ENCODE peak calls at places on chromosome 15, in ten cellular contexts. One of them, this sample, is unnamed. For H3K9me3, the result is how much of the 10 kb centered on the place peaks cover.

GRCh38 chr15:49223536-49224274 is 53.7 kb downstream of the GALK2 start:
- DNase-seq in SK-N-SH: no peak
- DNase-seq in AG04450: no peak
- DNase-seq in heart left ventricle: no peak
- DNase-seq in tibial artery: no peak
- DNase-seq in aorta: no peak
- DNase-seq in DND-41: no peak
- DNase-seq in uterus: no peak
- DNase-seq in lower lobe of right lung: no peak
- DNase-seq in heart right ventricle: no peak
- DNase-seq in this sample: no peak

GRCh38 chr15:93088981-93089854 is at the start of gene RGMA:
- DNase-seq in SK-N-SH: peak
- DNase-seq in AG04450: no peak
- DNase-seq in heart left ventricle: peak
- DNase-seq in tibial artery: no peak
- DNase-seq in aorta: no peak
- DNase-seq in DND-41: peak
- DNase-seq in uterus: peak
- DNase-seq in lower lobe of right lung: no peak
- DNase-seq in heart right ventricle: peak
- DNase-seq in this sample: peak

GRCh38 chr15:65067645-65068416 is at the start of gene RASL12:
- DNase-seq in SK-N-SH: peak
- DNase-seq in AG04450: no peak
- DNase-seq in heart left ventricle: peak
- DNase-seq in tibial artery: peak
- DNase-seq in aorta: peak
- DNase-seq in DND-41: no peak
- DNase-seq in uterus: peak
- DNase-seq in lower lobe of right lung: peak
- DNase-seq in heart right ventricle: no peak
- DNase-seq in this sample: peak

GRCh38 chr15:31227954-31228542 is 98.6 kb upstream of the KLF13 start:
- DNase-seq in SK-N-SH: no peak
- DNase-seq in AG04450: no peak
- DNase-seq in heart left ventricle: no peak
- DNase-seq in tibial artery: no peak
- DNase-seq in aorta: no peak
- DNase-seq in DND-41: no peak
- DNase-seq in uterus: no peak
- DNase-seq in lower lobe of right lung: no peak
- DNase-seq in heart right ventricle: no peak
- DNase-seq in this sample: no peak

GRCh38 chr15:48396020-48396419 is 64.8 kb downstream of the DUT start:
- DNase-seq in SK-N-SH: no peak
- DNase-seq in AG04450: no peak
- DNase-seq in heart left ventricle: no peak
- DNase-seq in tibial artery: no peak
- DNase-seq in aorta: no peak
- DNase-seq in DND-41: no peak
- DNase-seq in uterus: no peak
- DNase-seq in lower lobe of right lung: no peak
- DNase-seq in heart right ventricle: no peak
- DNase-seq in this sample: no peak

GRCh38 chr15:80576519-80577090 is 118.5 kb upstream of the ABHD17C start:
- DNase-seq in SK-N-SH: no peak
- DNase-seq in AG04450: no peak
- DNase-seq in heart left ventricle: no peak
- DNase-seq in tibial artery: no peak
- DNase-seq in aorta: no peak
- DNase-seq in DND-41: no peak
- DNase-seq in uterus: no peak
- DNase-seq in lower lobe of right lung: no peak
- DNase-seq in heart right ventricle: no peak
- DNase-seq in this sample: no peak

GRCh38 chr15:88970232-88970631 is 57.1 kb upstream of the MFGE8 start:
- DNase-seq in SK-N-SH: no peak
- DNase-seq in AG04450: no peak
- DNase-seq in heart left ventricle: no peak
- DNase-seq in tibial artery: no peak
- DNase-seq in aorta: no peak
- DNase-seq in DND-41: no peak
- DNase-seq in uterus: no peak
- DNase-seq in lower lobe of right lung: no peak
- DNase-seq in heart right ventricle: no peak
- DNase-seq in this sample: no peak

GRCh38 chr15:96356494-96357455 is 26.3 kb downstream of the NR2F2 start:
- DNase-seq in SK-N-SH: peak
- DNase-seq in AG04450: peak
- DNase-seq in heart left ventricle: peak
- DNase-seq in tibial artery: peak
- DNase-seq in aorta: peak
- DNase-seq in DND-41: no peak
- DNase-seq in uterus: peak
- DNase-seq in lower lobe of right lung: peak
- DNase-seq in heart right ventricle: peak
- DNase-seq in this sample: peak

GRCh38 chr15:58043192-58043903 is 22.2 kb downstream of the ALDH1A2 start:
- DNase-seq in SK-N-SH: no peak
- DNase-seq in AG04450: peak
- DNase-seq in heart left ventricle: no peak
- DNase-seq in tibial artery: no peak
- DNase-seq in aorta: peak
- DNase-seq in DND-41: peak
- DNase-seq in uterus: no peak
- DNase-seq in lower lobe of right lung: peak
- DNase-seq in heart right ventricle: peak
- DNase-seq in this sample: no peak

GRCh38 chr15:92149029-92149428 is 244.7 kb upstream of the ST8SIA2 start:
- DNase-seq in SK-N-SH: peak
- DNase-seq in AG04450: no peak
- DNase-seq in heart left ventricle: no peak
- DNase-seq in tibial artery: no peak
- DNase-seq in aorta: no peak
- DNase-seq in DND-41: no peak
- DNase-seq in uterus: no peak
- DNase-seq in lower lobe of right lung: no peak
- DNase-seq in heart right ventricle: no peak
- DNase-seq in this sample: no peak

GRCh38 chr15:58447244-58448010 is 15.6 kb downstream of the LIPC start:
- DNase-seq in SK-N-SH: no peak
- DNase-seq in AG04450: no peak
- DNase-seq in heart left ventricle: no peak
- DNase-seq in tibial artery: no peak
- DNase-seq in aorta: peak
- DNase-seq in DND-41: peak
- DNase-seq in uterus: no peak
- DNase-seq in lower lobe of right lung: no peak
- DNase-seq in heart right ventricle: no peak
- DNase-seq in this sample: no peak

GRCh38 chr15:72271895-72272212 is 500 bp downstream of the PARP6 start:
- DNase-seq in SK-N-SH: no peak
- DNase-seq in AG04450: no peak
- DNase-seq in heart left ventricle: no peak
- DNase-seq in tibial artery: no peak
- DNase-seq in aorta: no peak
- DNase-seq in DND-41: no peak
- DNase-seq in uterus: no peak
- DNase-seq in lower lobe of right lung: no peak
- DNase-seq in heart right ventricle: no peak
- DNase-seq in this sample: no peak

GRCh38 chr15:84657748-84658079 is 285 bp downstream of the NMB start:
- DNase-seq in SK-N-SH: no peak
- DNase-seq in AG04450: no peak
- DNase-seq in heart left ventricle: no peak
- DNase-seq in tibial artery: no peak
- DNase-seq in aorta: no peak
- DNase-seq in DND-41: no peak
- DNase-seq in uterus: no peak
- DNase-seq in lower lobe of right lung: peak
- DNase-seq in heart right ventricle: no peak
- DNase-seq in this sample: no peak

GRCh38 chr15:69972436-69972835 is 125.3 kb downstream of the TLE3 start:
- DNase-seq in SK-N-SH: no peak
- DNase-seq in AG04450: no peak
- DNase-seq in heart left ventricle: no peak
- DNase-seq in tibial artery: no peak
- DNase-seq in aorta: no peak
- DNase-seq in DND-41: no peak
- DNase-seq in uterus: no peak
- DNase-seq in lower lobe of right lung: no peak
- DNase-seq in heart right ventricle: no peak
- DNase-seq in this sample: no peak
- H3K27ac ChIP-seq in SK-N-SH: no peak
- H3K27ac ChIP-seq in AG04450: no peak
- H3K27ac ChIP-seq in heart left ventricle: no peak
- H3K27ac ChIP-seq in tibial artery: no peak
- H3K27ac ChIP-seq in aorta: no peak
- H3K27ac ChIP-seq in DND-41: no peak
- H3K27ac ChIP-seq in uterus: no peak
- H3K27ac ChIP-seq in lower lobe of right lung: no peak
- H3K27ac ChIP-seq in heart right ventricle: no peak
- H3K27ac ChIP-seq in this sample: no peak

DNA sequence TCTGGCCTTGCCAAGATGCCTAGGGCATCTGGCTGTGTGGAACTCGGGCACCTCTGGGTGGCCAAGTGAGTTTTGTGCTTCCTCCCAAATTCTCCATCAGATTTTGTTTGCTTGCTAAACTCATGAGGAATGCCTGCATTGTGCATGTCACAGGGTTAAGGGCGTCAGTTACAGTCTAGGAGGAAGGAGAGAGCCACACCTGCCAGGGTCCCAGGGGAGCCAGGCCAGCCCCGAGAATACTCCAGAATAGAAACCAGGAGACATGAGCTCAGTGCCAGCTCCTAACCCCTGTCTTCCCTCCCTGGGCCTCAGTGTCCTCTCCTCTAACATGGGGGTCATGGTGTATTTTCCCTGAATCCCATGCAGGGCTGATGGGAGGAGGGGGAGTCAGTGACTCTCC is 22.0 kb upstream of the SKOR1 start:
- DNase-seq in SK-N-SH: no peak
- DNase-seq in AG04450: no peak
- DNase-seq in heart left ventricle: no peak
- DNase-seq in tibial artery: no peak
- DNase-seq in aorta: no peak
- DNase-seq in DND-41: no peak
- DNase-seq in uterus: no peak
- DNase-seq in lower lobe of right lung: no peak
- DNase-seq in heart right ventricle: no peak
- DNase-seq in this sample: no peak
- H3K4me3 ChIP-seq in SK-N-SH: no peak
- H3K4me3 ChIP-seq in AG04450: no peak
- H3K4me3 ChIP-seq in heart left ventricle: no peak
- H3K4me3 ChIP-seq in tibial artery: no peak
- H3K4me3 ChIP-seq in aorta: no peak
- H3K4me3 ChIP-seq in DND-41: no peak
- H3K4me3 ChIP-seq in uterus: no peak
- H3K4me3 ChIP-seq in lower lobe of right lung: no peak
- H3K4me3 ChIP-seq in heart right ventricle: no peak
- H3K4me3 ChIP-seq in this sample: no peak

GRCh38 chr15:99966815-99967214 is 233.6 kb upstream of the LYSMD4 start:
- DNase-seq in SK-N-SH: no peak
- DNase-seq in AG04450: no peak
- DNase-seq in heart left ventricle: no peak
- DNase-seq in tibial artery: no peak
- DNase-seq in aorta: no peak
- DNase-seq in DND-41: no peak
- DNase-seq in uterus: no peak
- DNase-seq in lower lobe of right lung: no peak
- DNase-seq in heart right ventricle: no peak
- DNase-seq in this sample: no peak
- H3K9me3 ChIP-seq in SK-N-SH: under half
- H3K9me3 ChIP-seq in AG04450: under half
- H3K9me3 ChIP-seq in heart left ventricle: under half
- H3K9me3 ChIP-seq in tibial artery: under half
- H3K9me3 ChIP-seq in aorta: under half
- H3K9me3 ChIP-seq in DND-41: under half
- H3K9me3 ChIP-seq in uterus: under half
- H3K9me3 ChIP-seq in lower lobe of right lung: under half
- H3K9me3 ChIP-seq in heart right ventricle: under half
- H3K9me3 ChIP-seq in this sample: under half

GRCh38 chr15:39230917-39231285 is 350.0 kb upstream of the THBS1 start:
- DNase-seq in SK-N-SH: no peak
- DNase-seq in AG04450: no peak
- DNase-seq in heart left ventricle: no peak
- DNase-seq in tibial artery: no peak
- DNase-seq in aorta: no peak
- DNase-seq in DND-41: no peak
- DNase-seq in uterus: no peak
- DNase-seq in lower lobe of right lung: no peak
- DNase-seq in heart right ventricle: no peak
- DNase-seq in this sample: no peak

GRCh38 chr15:39227001-39227400 is 353.9 kb upstream of the THBS1 start:
- DNase-seq in SK-N-SH: no peak
- DNase-seq in AG04450: no peak
- DNase-seq in heart left ventricle: no peak
- DNase-seq in tibial artery: no peak
- DNase-seq in aorta: no peak
- DNase-seq in DND-41: no peak
- DNase-seq in uterus: no peak
- DNase-seq in lower lobe of right lung: no peak
- DNase-seq in heart right ventricle: no peak
- DNase-seq in this sample: no peak

GRCh38 chr15:39228889-39229288 is 352.0 kb upstream of the THBS1 start:
- DNase-seq in SK-N-SH: no peak
- DNase-seq in AG04450: no peak
- DNase-seq in heart left ventricle: no peak
- DNase-seq in tibial artery: no peak
- DNase-seq in aorta: no peak
- DNase-seq in DND-41: no peak
- DNase-seq in uterus: no peak
- DNase-seq in lower lobe of right lung: no peak
- DNase-seq in heart right ventricle: no peak
- DNase-seq in this sample: no peak

GRCh38 chr15:39232512-39232911 is 348.4 kb upstream of the THBS1 start:
- DNase-seq in SK-N-SH: peak
- DNase-seq in AG04450: peak
- DNase-seq in heart left ventricle: no peak
- DNase-seq in tibial artery: no peak
- DNase-seq in aorta: no peak
- DNase-seq in DND-41: no peak
- DNase-seq in uterus: no peak
- DNase-seq in lower lobe of right lung: no peak
- DNase-seq in heart right ventricle: no peak
- DNase-seq in this sample: no peak

DNA sequence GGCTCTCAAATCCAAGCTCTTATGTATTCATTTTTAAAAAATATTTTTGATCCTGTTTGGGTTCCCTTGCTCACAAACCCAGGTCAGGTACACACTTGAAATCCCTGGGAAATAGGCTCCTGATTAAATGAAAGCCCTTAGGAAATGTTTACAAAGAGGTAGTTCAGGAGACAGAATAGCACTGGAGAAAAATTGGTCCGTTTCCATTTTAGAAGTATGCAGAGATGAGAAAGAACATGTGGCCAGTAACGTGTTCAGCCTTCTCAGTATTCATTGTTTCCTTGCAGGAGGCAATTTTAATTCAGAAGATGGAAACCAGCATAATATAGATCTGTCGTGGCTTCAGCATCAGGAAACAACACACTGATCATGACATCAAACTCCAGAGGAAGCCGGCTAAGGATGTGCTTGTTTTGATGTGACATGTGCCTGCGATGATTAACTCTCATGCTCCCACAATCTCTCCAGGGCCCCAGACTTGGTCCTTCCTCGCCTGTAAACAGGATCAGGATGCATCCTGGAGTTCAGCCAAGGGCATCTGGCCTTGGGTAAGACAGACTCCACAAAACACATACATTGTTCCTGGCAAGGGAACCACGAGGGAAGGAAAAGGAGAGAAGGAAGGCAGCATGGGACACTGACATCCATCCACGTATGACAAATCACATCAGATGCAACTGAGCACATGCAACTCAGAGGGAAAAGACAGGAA is 350.5 kb upstream of the THBS1 start:
- DNase-seq in SK-N-SH: peak
- DNase-seq in AG04450: no peak
- DNase-seq in heart left ventricle: no peak
- DNase-seq in tibial artery: no peak
- DNase-seq in aorta: no peak
- DNase-seq in DND-41: no peak
- DNase-seq in uterus: no peak
- DNase-seq in lower lobe of right lung: no peak
- DNase-seq in heart right ventricle: no peak
- DNase-seq in this sample: peak
- H3K27ac ChIP-seq in SK-N-SH: peak
- H3K27ac ChIP-seq in AG04450: no peak
- H3K27ac ChIP-seq in heart left ventricle: no peak
- H3K27ac ChIP-seq in tibial artery: no peak
- H3K27ac ChIP-seq in aorta: no peak
- H3K27ac ChIP-seq in DND-41: no peak
- H3K27ac ChIP-seq in uterus: peak
- H3K27ac ChIP-seq in lower lobe of right lung: no peak
- H3K27ac ChIP-seq in heart right ventricle: no peak
- H3K27ac ChIP-seq in this sample: no peak